ENCODE peak calls at places on chromosomes 3 and 15, in four cellular contexts. O, X, I and Y are unnamed samples.

GRCh38 chr3:154247806-154248480 is 76.3 kb downstream of the DHX36 start:
- DNase-seq in O (no peak), X (no peak), I (no peak), Y (no peak)

GRCh38 chr3:14524920-14525660 is 15.1 kb downstream of the GRIP2 start:
- DNase-seq in I (no peak), O (no peak), X (peak), Y (no peak)

GRCh38 chr3:58965870-58966269 is 84.0 kb downstream of the CFAP20DC start:
- DNase-seq in I (peak), O (no peak), X (no peak), Y (no peak)

GRCh38 chr15:59680870-59681269 is 8.2 kb downstream of the BNIP2 start:
- DNase-seq in O (no peak), I (peak), X (no peak), Y (no peak)

GRCh38 chr15:68414591-68414990 is 17.4 kb downstream of the ITGA11 start:
- DNase-seq in I (no peak), O (no peak), X (no peak), Y (no peak)

GRCh38 chr15:85496551-85497545 is 116.4 kb downstream of the AKAP13 start:
- DNase-seq in O (no peak), X (no peak), I (no peak), Y (no peak)

GRCh38 chr3:45817788-45818523 is 21.6 kb upstream of the SLC6A20 start:
- DNase-seq in I (peak), X (peak), O (peak), Y (peak)

GRCh38 chr15:57389991-57390390 is 13.7 kb downstream of the CGNL1 start:
- DNase-seq in O (no peak), I (no peak), X (no peak), Y (no peak)

GRCh38 chr3:172666873-172667694 is 43.8 kb downstream of the NCEH1 start:
- DNase-seq in X (peak), I (peak), O (peak), Y (peak)

GRCh38 chr3:35537265-35537664 is 102.1 kb upstream of the ARPP21 start:
- DNase-seq in X (no peak), I (no peak), O (no peak), Y (no peak)

GRCh38 chr3:120181632-120182031 is 87.4 kb upstream of the GSK3B start:
- DNase-seq in X (no peak), O (no peak), I (no peak), Y (no peak)

GRCh38 chr3:188214442-188214841 is 60.5 kb downstream of the LPP start:
- DNase-seq in I (no peak), X (no peak), O (no peak), Y (no peak)

GRCh38 chr15:26260517-26261133 is 397.5 kb upstream of the ATP10A start:
- DNase-seq in I (peak), X (no peak), O (no peak), Y (no peak)

GRCh38 chr15:98395974-98396627 is 252.2 kb upstream of the IGF1R start:
- DNase-seq in X (no peak), O (no peak), I (no peak), Y (no peak)

GRCh38 chr3:172259726-172260248 is 188.5 kb downstream of the GHSR start:
- DNase-seq in O (no peak), I (no peak), X (no peak), Y (no peak)

GRCh38 chr3:46733026-46733800 is 15.5 kb upstream of the PRSS50 start:
- DNase-seq in I (no peak), X (no peak), O (no peak), Y (no peak)

GRCh38 chr3:41144631-41145030 is 54.7 kb upstream of the CTNNB1 start:
- DNase-seq in O (no peak), I (no peak), X (no peak), Y (no peak)

GRCh38 chr3:179148446-179149238 is 485 bp downstream of the PIK3CA start:
- DNase-seq in I (peak), X (peak), O (peak), Y (peak)

GRCh38 chr3:59867185-59868002 is 817.6 kb upstream of the CFAP20DC start:
- DNase-seq in X (no peak), O (no peak), I (no peak), Y (no peak)

GRCh38 chr15:86743283-86743903 is 663.7 kb downstream of the AGBL1 start:
- DNase-seq in I (no peak), O (no peak), X (no peak), Y (peak)

GRCh38 chr3:185137821-185138220 is 15.0 kb downstream of the C3orf70 start:
- DNase-seq in X (no peak), O (no peak), I (no peak), Y (no peak)

GRCh38 chr3:62939707-62940106 is 64.5 kb upstream of the CADPS start:
- DNase-seq in I (no peak), X (no peak), O (no peak), Y (no peak)

GRCh38 chr3:127529346-127530188 is 61.0 kb downstream of the TPRA1 start:
- DNase-seq in O (no peak), X (no peak), I (no peak), Y (no peak)

DNA sequence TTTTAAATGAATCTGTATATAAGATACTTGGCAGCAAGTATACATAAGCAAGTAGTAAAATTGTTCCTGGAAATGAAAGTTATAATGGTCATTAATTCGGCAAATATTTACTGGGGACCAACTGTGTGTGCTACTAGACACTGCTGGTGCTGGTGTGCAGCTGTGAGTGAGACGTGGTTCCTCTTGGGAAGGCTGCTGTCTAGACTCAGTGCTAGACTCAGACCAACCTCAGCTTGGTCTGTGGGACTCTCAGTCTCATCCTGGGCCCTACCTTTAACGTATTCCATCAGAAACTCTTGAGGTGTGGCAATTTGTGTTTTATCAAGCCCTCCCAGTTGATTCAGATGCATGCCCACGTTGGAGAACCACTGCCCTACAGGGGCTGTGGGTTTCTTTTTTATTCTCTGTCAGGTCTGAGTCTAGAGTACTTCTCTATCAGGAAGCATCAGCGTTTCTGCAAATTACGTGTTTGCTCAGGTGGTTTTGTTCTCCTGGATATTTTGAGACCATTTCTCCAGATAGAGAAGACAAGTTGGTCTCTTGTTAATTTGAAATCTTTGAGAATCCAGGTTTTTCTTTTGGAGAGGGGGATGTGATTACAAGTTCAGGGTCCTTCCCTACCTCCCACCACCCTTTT is 6.8 kb downstream of the TLNRD1 start:
- DNase-seq in O (no peak), I (no peak), X (no peak), Y (no peak)
- TF ChIP-seq CTCF in O (no peak), I (no peak), X (no peak), Y (no peak)

DNA sequence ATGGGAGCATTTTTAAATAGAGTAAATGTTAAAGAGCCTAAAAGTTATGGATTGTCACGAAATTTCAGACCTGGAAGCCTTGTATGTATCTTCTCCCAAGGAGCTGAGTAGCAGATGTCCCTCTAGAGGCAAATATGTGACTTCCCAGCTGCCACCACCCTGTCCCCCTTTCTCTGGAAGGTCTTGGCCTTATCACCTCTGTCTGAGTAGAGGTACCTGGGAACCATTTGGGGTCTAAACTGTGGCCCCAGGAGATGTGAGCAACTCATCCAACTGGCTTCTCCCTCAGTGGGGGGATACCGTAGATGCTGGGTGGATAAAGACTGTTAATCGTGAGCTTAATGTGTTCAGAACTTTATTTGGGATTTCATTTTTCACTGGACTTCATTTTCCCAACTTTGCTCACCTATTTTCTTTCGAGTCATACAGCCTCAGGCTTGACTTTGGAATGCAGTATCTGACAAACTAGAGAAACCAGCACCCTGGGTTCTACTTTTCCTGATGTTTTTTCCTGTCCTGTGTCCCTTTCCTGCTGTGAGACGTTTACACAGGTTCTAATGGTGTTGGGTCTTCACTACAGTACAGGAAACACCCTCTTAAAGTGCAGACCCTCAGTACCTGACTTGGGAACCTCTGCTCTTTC is 53.3 kb upstream of the CCR4 start:
- DNase-seq in X (no peak), I (no peak), O (no peak), Y (no peak)
- H3K27ac ChIP-seq in X (no peak), I (no peak), O (no peak), Y (no peak)

DNA sequence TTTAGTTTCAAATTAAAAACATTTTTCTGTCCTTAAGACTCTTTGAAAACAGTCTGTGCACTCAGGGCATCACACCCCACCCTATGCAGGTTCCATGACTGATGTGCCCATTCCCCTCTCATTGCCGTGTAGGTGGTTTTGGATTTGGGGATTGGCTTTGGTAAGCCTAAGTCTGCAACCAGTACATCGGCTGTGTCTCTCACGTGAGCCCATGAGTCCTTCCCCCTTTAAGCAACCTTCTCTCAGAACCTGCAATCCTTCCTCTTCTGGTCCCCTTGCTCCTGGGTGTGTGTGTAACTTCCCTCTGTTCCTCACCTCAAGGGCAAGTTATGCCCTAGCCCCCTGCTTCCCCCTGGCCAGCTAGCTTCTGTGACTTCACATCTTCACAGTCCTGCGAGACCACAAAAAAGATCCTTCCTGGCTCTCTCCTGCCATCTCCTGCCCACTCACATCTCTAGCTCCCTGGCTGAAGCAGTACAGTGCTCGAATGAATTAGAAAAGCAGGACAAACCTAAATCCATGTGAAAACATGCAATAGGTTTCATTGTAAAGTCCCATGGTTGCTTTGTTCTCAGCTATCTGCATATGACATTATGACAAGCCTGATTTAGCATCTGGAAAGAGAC is 126.7 kb downstream of the UACA start:
- DNase-seq in X (no peak), I (no peak), O (peak), Y (no peak)
- TF ChIP-seq CTCF in X (no peak), I (peak), O (peak), Y (no peak)

DNA sequence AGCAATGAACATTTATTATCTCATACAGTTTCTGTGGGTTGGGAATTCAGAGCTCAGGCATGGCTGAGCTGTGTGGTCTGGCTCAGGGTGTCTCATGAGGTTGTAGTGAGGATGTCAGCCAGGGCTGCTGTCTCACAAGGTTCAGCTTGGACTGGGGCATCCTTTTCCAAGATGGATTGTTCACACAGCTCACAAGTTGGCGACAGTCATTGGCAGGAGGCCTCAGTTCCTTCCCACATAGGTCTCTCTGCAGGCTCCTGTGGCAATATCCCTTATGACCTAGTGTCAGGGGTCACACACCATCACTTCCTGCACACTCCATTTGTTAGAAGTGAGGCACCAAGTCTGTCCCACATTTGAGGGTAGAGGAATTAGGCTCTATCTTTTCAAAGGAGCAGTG is 56.0 kb downstream of the RPLP1 start:
- DNase-seq in X (no peak), I (no peak), O (no peak), Y (no peak)
- H3K27ac ChIP-seq in X (no peak), I (no peak), O (no peak), Y (no peak)

DNA sequence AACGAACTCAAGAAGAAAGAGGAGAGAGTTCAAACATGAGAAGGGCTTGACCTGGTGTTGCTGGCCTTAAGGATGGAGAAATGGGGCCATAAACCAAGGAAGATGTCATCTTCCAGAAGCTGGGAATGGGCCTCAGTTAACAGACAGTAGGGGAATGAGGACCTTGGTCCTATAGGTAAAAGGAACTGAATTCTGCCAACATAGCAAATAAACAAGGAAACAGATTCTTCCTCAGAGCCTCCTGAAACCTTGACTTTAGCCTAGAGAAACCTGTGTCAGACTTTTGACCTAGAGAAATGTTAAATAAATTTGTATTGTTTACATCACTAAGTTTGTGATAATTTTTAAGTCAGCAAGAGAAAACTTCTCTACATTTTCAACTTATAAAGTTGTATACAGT is 336.8 kb downstream of the PLCL2 start:
- DNase-seq in O (no peak), X (no peak), I (no peak), Y (no peak)
- TF ChIP-seq CTCF in O (no peak), X (no peak), I (no peak), Y (no peak)

DNA sequence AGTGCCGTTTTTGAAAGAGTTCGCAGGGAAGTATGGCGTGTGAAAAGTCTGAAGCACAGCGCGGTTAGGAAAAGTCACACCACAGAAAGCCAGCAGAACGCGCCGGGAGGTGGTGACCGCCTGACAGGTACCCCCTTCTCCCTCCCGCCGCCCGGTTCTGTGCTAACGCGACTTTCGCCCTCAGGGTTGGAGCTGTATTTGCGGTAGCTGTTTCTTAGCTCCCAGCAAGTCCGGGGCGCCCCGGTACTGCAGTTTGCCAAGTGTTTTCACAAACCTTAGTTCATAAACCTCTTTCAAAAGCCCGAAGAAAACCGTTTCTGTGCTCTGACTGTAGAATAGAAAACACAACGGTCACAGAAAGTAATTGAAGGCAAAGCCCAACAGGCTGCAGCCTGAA is 400 bp upstream of the CRYBG3 start:
- DNase-seq in X (peak), I (no peak), O (no peak), Y (peak)
- H3K27ac ChIP-seq in X (peak), I (peak), O (no peak), Y (peak)

DNA sequence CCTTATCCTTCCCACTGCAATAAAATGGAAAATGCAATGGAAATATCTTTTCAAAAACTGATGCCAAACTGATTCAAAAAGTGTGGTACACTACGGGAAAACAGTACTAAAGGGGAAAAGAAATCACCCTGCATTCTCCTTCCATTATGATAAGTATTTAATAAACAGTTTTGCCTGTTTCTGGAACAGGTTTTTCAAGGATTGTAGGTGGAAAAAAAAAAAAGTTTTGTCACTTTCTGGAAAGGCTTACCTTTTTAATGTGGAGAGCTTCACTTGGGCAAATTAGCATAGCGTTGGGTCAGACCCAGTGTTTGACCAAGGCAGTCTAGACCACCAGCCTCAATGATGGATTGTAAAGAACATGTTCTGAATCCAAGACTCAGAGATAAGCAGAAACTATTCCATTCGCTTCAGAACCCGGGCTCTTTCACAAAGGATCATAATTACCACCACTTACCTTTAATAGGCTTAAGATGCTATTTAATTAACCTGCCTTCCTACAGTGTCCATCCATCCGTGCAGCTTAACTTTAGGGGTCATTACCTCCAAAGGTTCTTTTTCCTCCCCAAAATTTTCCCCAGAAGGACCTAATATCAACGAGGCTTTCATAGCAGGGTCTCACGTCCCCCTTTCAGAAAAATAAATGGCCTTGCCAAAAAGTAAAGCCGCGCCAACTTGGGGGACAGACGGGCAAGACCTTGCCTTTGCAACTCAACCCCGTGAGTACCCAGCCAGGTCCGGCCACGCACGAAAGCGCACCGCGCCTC is 1.0 kb downstream of the DCBLD2 start:
- DNase-seq in X (no peak), I (no peak), O (peak), Y (no peak)
- TF ChIP-seq CTCF in X (no peak), I (no peak), O (no peak), Y (no peak)